ENCODE peak calls at places on chromosomes 5 and 9, in ten cellular contexts. Y is naive thymus-derived CD4-positive, alpha-beta T cell; J is spleen; O is suprapubic skin; E is heart right ventricle; Q is transverse colon; Z is osteoblast; M is A673; H is left ventricle myocardium inferior; D is Caco-2. R is an unnamed sample.

GRCh38 chr9:12774861-12775367 is at the start of gene LURAP1L:
- DNase-seq in Y (no peak), J (no peak), Q (peak; percentile 67), E (peak; percentile 48), O (no peak), D (peak; percentile 22), H (peak; percentile 20), Z (peak; percentile 90), M (peak; percentile 64), R (peak; percentile 67)

GRCh38 chr5:57779383-57780223 is 297.0 kb upstream of the ACTBL2 start:
- DNase-seq in Y (peak; percentile 8), Z (peak; percentile 30), H (peak; percentile 16), E (peak; percentile 56), J (no peak), D (peak; percentile 50), O (no peak), M (peak; percentile 79), Q (no peak), R (no peak)

GRCh38 chr5:155947394-155948062 is 379.4 kb upstream of the SGCD start:
- DNase-seq in J (no peak), Z (no peak), M (no peak), H (no peak), Y (no peak), O (no peak), E (no peak), Q (no peak), D (no peak), R (no peak)

GRCh38 chr5:172530406-172530805 is 76.1 kb upstream of the SH3PXD2B start:
- DNase-seq in O (peak; percentile 59), J (peak; percentile 43), E (no peak), D (no peak), Z (no peak), M (no peak), H (no peak), Y (no peak), Q (no peak), R (peak; percentile 48)

GRCh38 chr5:143685416-143685815 is 126.5 kb upstream of the HMHB1 start:
- DNase-seq in M (no peak), Q (no peak), D (no peak), E (no peak), Z (no peak), H (no peak), Y (no peak), J (no peak), O (no peak), R (no peak)

GRCh38 chr9:30815585-30815984 is 1568.9 kb upstream of the ACO1 start:
- DNase-seq in Q (no peak), D (no peak), E (no peak), Y (no peak), H (no peak), J (no peak), O (no peak), M (no peak), Z (no peak), R (no peak)

GRCh38 chr9:21831841-21832509 is 29.5 kb downstream of the MTAP start:
- DNase-seq in J (no peak), M (peak; percentile 35), H (no peak), Z (peak; percentile 77), Y (no peak), Q (no peak), E (no peak), O (no peak), D (no peak), R (no peak)

GRCh38 chr9:83956288-83957028 is 23.6 kb downstream of the HNRNPK start:
- DNase-seq in H (peak; percentile 79), Y (peak; percentile 32), E (peak; percentile 78), J (peak; percentile 93), Q (peak; percentile 91), O (peak; percentile 86), D (peak; percentile 87), Z (peak; percentile 96), M (peak; percentile 57), R (peak; percentile 81)

GRCh38 chr5:124342027-124342471 is 404.4 kb downstream of the ZNF608 start:
- DNase-seq in D (no peak), E (peak; percentile 8), Y (no peak), H (peak; percentile 20), O (no peak), M (no peak), J (no peak), Q (no peak), Z (peak; percentile 6), R (no peak)

GRCh38 chr9:94472766-94473165 is 82.1 kb upstream of the PCAT7 start:
- DNase-seq in M (no peak), D (no peak), O (no peak), Z (no peak), J (no peak), Q (no peak), E (no peak), H (no peak), Y (no peak), R (no peak)

GRCh38 chr5:89968870-89969472 is 440.6 kb downstream of the CETN3 start:
- DNase-seq in Q (no peak), E (peak; percentile 57), M (peak; percentile 43), D (no peak), O (no peak), J (no peak), Z (no peak), Y (no peak), H (no peak), R (no peak)

GRCh38 chr9:95018099-95018927 is 291.8 kb downstream of the AOPEP start:
- DNase-seq in Q (no peak), J (no peak), Z (peak; percentile 83), D (no peak), O (no peak), E (peak; percentile 62), M (no peak), Y (no peak), H (peak; percentile 34), R (no peak)

DNA sequence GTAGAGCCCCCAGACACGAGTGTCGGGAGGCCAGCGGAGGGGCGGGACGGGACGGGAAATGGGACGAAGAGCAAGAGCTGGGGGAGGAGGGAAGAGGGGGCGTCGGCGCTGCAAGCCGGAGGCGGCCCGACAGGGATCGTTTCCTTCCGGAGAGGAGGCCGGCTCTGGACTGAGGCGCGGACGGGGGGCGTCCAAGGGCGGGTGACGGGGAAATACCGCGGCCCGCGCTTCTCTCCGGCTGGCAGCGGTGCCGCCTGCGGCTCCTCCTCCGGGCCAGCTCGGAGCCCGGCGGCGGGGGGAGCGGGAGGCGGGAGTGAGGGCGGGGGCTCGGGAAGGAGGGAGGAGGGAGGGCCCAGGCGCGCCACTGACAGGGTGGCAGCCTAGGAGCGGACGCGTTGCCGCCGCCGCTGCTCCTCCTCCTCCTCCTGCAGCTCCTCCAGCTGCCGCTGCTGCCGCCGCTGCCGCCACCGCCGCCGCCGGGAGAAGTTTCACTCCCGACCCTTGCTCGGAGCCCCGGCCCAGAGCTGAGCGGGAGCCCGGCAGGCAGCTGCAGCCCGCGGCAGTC is at the start of gene CHSY3:
- DNase-seq in D (peak; percentile 68), Q (peak; percentile 78), Y (no peak), O (peak; percentile 87), H (peak; percentile 84), M (peak; percentile 77), Z (peak; percentile 97), J (peak; percentile 85), E (peak; percentile 76), R (peak; percentile 79)
- H3K4me1 ChIP-seq in D (peaks cover 15% of the 10 kb centered on the region), Q (peaks cover 21% of the 10 kb centered on the region), Y (no peaks in the 10 kb centered on the region), O (peaks cover 22% of the 10 kb centered on the region), H (peaks cover 28% of the 10 kb centered on the region), M (peaks cover 11% of the 10 kb centered on the region), Z (peaks cover 21% of the 10 kb centered on the region), J (peaks cover 13% of the 10 kb centered on the region), E (peaks cover 13% of the 10 kb centered on the region), R (no peaks in the 10 kb centered on the region)

DNA sequence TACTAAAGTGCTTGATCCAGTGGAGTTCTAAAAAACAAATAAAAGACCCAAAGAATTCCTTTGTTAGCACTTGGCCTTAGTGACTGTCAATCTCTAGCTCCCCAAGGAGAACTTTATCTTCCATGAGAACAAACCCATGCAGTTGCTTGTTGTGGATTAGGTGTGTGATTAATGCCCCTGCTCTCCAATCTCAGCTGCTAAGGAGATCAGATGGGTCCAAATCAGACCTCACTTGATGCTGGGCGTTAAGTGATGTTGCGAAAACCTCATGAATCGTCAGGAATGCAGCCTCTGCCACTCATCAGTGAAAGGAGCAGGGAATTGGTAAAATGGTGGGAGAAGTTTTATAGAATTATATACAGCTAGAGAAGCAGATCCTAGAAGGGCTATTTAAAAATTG is 133.7 kb downstream of the DMAC1 start:
- DNase-seq in M (no peak), Q (no peak), H (no peak), D (no peak), J (no peak), Y (no peak), O (no peak), E (no peak), Z (no peak), R (no peak)
- H3K4me3 ChIP-seq in M (no peak overlapping the region), Q (no peak overlapping the region), H (no peak overlapping the region), D (no peak overlapping the region), J (no peak overlapping the region), Y (no peak overlapping the region), O (no peak overlapping the region), E (no peak overlapping the region), Z (no peak overlapping the region), R (no peak overlapping the region)

GRCh38 chr5:1793966-1794895 is 5.4 kb downstream of the MRPL36 start:
- DNase-seq in Z (peak; percentile 94), M (peak; percentile 55), E (no peak), J (no peak), Y (no peak), Q (peak; percentile 38), O (peak; percentile 48), H (no peak), D (peak; percentile 36), R (no peak)
- H3K4me1 ChIP-seq in Z (peaks cover 56% of the 10 kb centered on the region), M (peaks cover 42% of the 10 kb centered on the region), E (peaks cover 65% of the 10 kb centered on the region), J (peaks cover 17% of the 10 kb centered on the region), Y (peaks cover 25% of the 10 kb centered on the region), Q (peaks cover 5% of the 10 kb centered on the region), O (peaks cover 17% of the 10 kb centered on the region), H (peaks cover 57% of the 10 kb centered on the region), D (no peaks in the 10 kb centered on the region), R (peaks cover 21% of the 10 kb centered on the region)

GRCh38 chr9:99143661-99144060 is 38.7 kb downstream of the TGFBR1 start:
- DNase-seq in Y (no peak), M (no peak), E (no peak), Z (no peak), H (no peak), Q (no peak), O (no peak), J (no peak), D (no peak), R (no peak)

GRCh38 chr9:99141849-99142248 is 36.9 kb downstream of the TGFBR1 start:
- DNase-seq in J (no peak), Y (no peak), O (no peak), M (no peak), Z (no peak), E (no peak), Q (no peak), H (no peak), D (no peak), R (no peak)

GRCh38 chr9:99139868-99140267 is 35.0 kb downstream of the TGFBR1 start:
- DNase-seq in O (no peak), M (no peak), Q (no peak), E (no peak), J (no peak), H (no peak), D (no peak), Z (no peak), Y (no peak), R (no peak)

GRCh38 chr9:99140685-99141314 is 35.9 kb downstream of the TGFBR1 start:
- DNase-seq in Z (peak; percentile 49), Q (peak; percentile 29), M (peak; percentile 41), O (no peak), J (no peak), D (no peak), Y (peak; percentile 50), E (peak; percentile 41), H (no peak), R (no peak)

DNA sequence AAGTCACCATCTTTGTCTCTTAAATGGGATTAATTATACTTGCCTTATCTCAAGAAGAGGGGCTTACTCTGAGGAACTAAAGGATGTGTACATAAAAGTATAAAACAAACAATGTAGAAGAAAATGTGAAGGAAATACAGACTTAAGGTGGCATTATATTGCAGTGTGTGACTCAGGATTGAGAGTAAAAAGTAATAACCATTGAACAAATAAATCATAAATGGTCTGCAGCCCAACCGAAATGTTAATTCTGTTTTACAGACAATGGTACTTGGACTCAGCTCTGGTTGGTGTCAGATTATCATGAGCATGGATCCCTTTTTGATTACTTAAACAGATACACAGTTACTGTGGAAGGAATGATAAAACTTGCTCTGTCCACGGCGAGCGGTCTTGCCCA is 37.4 kb downstream of the TGFBR1 start:
- DNase-seq in E (no peak), M (no peak), Z (no peak), D (no peak), Y (no peak), H (no peak), J (no peak), Q (no peak), O (no peak), R (no peak)
- H3K4me3 ChIP-seq in E (no peak overlapping the region), M (no peak overlapping the region), Z (no peak overlapping the region), D (no peak overlapping the region), Y (no peak overlapping the region), H (no peak overlapping the region), J (no peak overlapping the region), Q (no peak overlapping the region), O (no peak overlapping the region), R (no peak overlapping the region)